ENCODE peak calls at places on chromosomes 5 and 9, in four cellular contexts. V is GM12865, H is tibial artery, F is astrocyte of the cerebellum. C is an unnamed sample.

GRCh38 chr9:86187121-86187520 is 72.3 kb downstream of the C9orf153 start:
- DNase-seq in H (no peak), F (no peak), V (no peak), C (no peak)

GRCh38 chr5:131377785-131378325 is 114.0 kb downstream of the CDC42SE2 start:
- DNase-seq in H (no peak), F (no peak), V (no peak), C (no peak)

GRCh38 chr5:122137702-122138101 is 8.4 kb downstream of the ZNF474 start:
- DNase-seq in H (no peak), V (no peak), F (no peak), C (no peak)

GRCh38 chr5:38821679-38822078 is 24.1 kb upstream of the OSMR start:
- DNase-seq in V (no peak), H (no peak), F (no peak), C (no peak)

GRCh38 chr5:123755587-123756324 is 243.8 kb downstream of the CSNK1G3 start:
- DNase-seq in F (no peak), H (no peak), V (no peak), C (no peak)

GRCh38 chr5:133934822-133935793 is 33.3 kb downstream of the C5orf15 start:
- DNase-seq in V (peak), H (no peak), F (no peak), C (no peak)

GRCh38 chr5:137750436-137750835 is 3.7 kb downstream of the HNRNPA0 start:
- DNase-seq in V (no peak), H (no peak), F (no peak), C (no peak)

GRCh38 chr9:121242219-121242954 is 25.6 kb upstream of the GSN start:
- DNase-seq in V (no peak), F (no peak), H (no peak), C (no peak)

GRCh38 chr9:16126042-16126441 is 573.2 kb downstream of the CCDC171 start:
- DNase-seq in F (no peak), H (no peak), V (no peak), C (no peak)

GRCh38 chr9:28093141-28093540 is 519.9 kb upstream of the C9orf72 start:
- DNase-seq in H (no peak), F (no peak), V (no peak), C (no peak)

GRCh38 chr5:83069406-83069805 is 7.8 kb downstream of the TMEM167A start:
- DNase-seq in F (no peak), V (no peak), H (no peak), C (no peak)

GRCh38 chr9:126439402-126439765 is 112.8 kb downstream of the MVB12B start:
- DNase-seq in F (peak), H (no peak), V (no peak), C (no peak)

GRCh38 chr5:75051217-75051751 is 1.1 kb downstream of the GCNT4 start:
- DNase-seq in V (peak), F (no peak), H (no peak), C (no peak)

GRCh38 chr5:176418251-176418650 is 1.9 kb upstream of the CLTB start:
- DNase-seq in F (no peak), V (no peak), H (no peak), C (no peak)

GRCh38 chr5:78320461-78320860 is 26.0 kb upstream of the AP3B1 start:
- DNase-seq in H (no peak), V (peak), F (peak), C (no peak)

GRCh38 chr9:96150324-96151023 is 151.5 kb downstream of the HSD17B3 start:
- DNase-seq in H (no peak), F (no peak), V (peak), C (no peak)

GRCh38 chr9:86282979-86283535 is 719 bp upstream of the ISCA1 start:
- DNase-seq in H (no peak), V (no peak), F (peak), C (no peak)

GRCh38 chr5:137631453-137631852 is 104.4 kb downstream of the KLHL3 start:
- DNase-seq in F (no peak), V (no peak), H (no peak), C (no peak)

GRCh38 chr5:125699860-125700259 is 723.3 kb upstream of the GRAMD2B start:
- DNase-seq in H (no peak), F (no peak), V (no peak), C (no peak)

GRCh38 chr5:140628711-140629110 is 4.3 kb downstream of the CD14 start:
- DNase-seq in H (no peak), V (no peak), F (no peak), C (no peak)

GRCh38 chr5:14871084-14871572 is 450 bp downstream of the ANKH start:
- DNase-seq in V (peak), H (peak), F (no peak), C (no peak)

GRCh38 chr9:98502976-98503325 is 205.8 kb downstream of the GABBR2 start:
- DNase-seq in V (no peak), F (no peak), H (no peak), C (no peak)

GRCh38 chr5:43711496-43711895 is 108.5 kb downstream of the NNT start:
- DNase-seq in V (no peak), H (no peak), F (peak), C (no peak)

GRCh38 chr9:135919318-135919717 is 12.0 kb upstream of the CAMSAP1 start:
- DNase-seq in H (no peak), F (no peak), V (no peak), C (no peak)

GRCh38 chr9:135916998-135917397 is 9.7 kb upstream of the CAMSAP1 start:
- DNase-seq in V (no peak), F (no peak), H (no peak), C (no peak)

GRCh38 chr9:135910757-135911156 is 3.4 kb upstream of the CAMSAP1 start:
- DNase-seq in F (no peak), V (no peak), H (no peak), C (no peak)

GRCh38 chr9:135910197-135910596 is 2.9 kb upstream of the CAMSAP1 start:
- DNase-seq in H (no peak), F (no peak), V (no peak), C (no peak)

GRCh38 chr9:135914921-135915320 is 7.6 kb upstream of the CAMSAP1 start:
- DNase-seq in H (no peak), F (no peak), V (no peak), C (no peak)
- H3K4me3 ChIP-seq in H (no peak), F (no peak), V (no peak), C (no peak)

GRCh38 chr5:107542831-107543231 is 127.9 kb downstream of the EFNA5 start:
- DNase-seq in F (no peak), H (peak), V (no peak), C (peak)
- H3K4me3 ChIP-seq in F (no peak), H (peak), V (no peak), C (peak)

GRCh38 chr5:178163772-178164735 is 10.4 kb upstream of the NHP2 start:
- DNase-seq in V (peak), H (peak), F (no peak), C (peak)
- H3K4me3 ChIP-seq in V (no peak), H (no peak), F (peak), C (peak)

DNA sequence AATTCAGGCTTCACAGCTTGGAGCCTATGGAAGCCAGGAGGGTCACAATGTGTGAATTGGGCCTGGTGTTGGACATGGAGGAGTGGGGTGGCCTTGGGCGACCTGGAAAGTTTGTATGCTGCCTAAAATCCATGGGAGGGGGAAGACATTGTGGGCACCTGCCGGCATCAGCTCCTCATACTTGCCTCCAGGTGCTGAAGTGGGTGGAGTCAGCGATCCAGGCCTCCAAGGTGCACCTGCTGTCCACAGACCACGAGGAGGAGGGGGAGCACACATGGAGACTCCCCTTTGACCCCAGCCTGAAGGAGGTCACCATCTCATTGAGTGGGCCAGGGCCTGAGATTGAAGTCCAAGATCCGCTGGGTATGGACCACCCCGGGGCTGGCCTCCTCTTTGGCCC is 29.1 kb downstream of the HMCN2 start:
- DNase-seq in H (no peak), V (no peak), F (no peak), C (no peak)
- H3K4me3 ChIP-seq in H (no peak), V (no peak), F (no peak), C (no peak)

C was measured in ascending aorta.